ENCODE peak calls at places on chromosomes 3 and 15, in seven cellular contexts. One of them, this sample, is unnamed.
A peak's percentile ranks its signal among the peaks of the same experiment; 100 is the strongest.

GRCh38 chr3:11914651-11915050 is 68.0 kb upstream of the TAMM41 start:
- DNase-seq in GM12865: no peak
- DNase-seq in activated T-cell treated with anti-CD3 and anti-CD28 coated beads, Interleukin-2, amount 50 U/mL, for 48 hours: no peak
- DNase-seq in COR-L47: no peak
- DNase-seq in stimulated activated CD4-positive, alpha-beta T cell treated with anti-CD3 and anti-CD28 coated beads, Interleukin-1b, Interleukin-23, amount 100 ng/mL, for 1 hour: no peak
- DNase-seq in erythroblast: no peak
- DNase-seq in NCI-H1092: no peak
- DNase-seq in this sample: no peak

GRCh38 chr3:41464858-41465257 is 265.6 kb downstream of the CTNNB1 start:
- DNase-seq in GM12865: no peak
- DNase-seq in activated T-cell treated with anti-CD3 and anti-CD28 coated beads, Interleukin-2, amount 50 U/mL, for 48 hours: no peak
- DNase-seq in COR-L47: no peak
- DNase-seq in stimulated activated CD4-positive, alpha-beta T cell treated with anti-CD3 and anti-CD28 coated beads, Interleukin-1b, Interleukin-23, amount 100 ng/mL, for 1 hour: no peak
- DNase-seq in erythroblast: no peak
- DNase-seq in NCI-H1092: no peak
- DNase-seq in this sample: no peak

GRCh38 chr3:46903341-46904302 is 26.1 kb downstream of the PTH1R start:
- DNase-seq in GM12865: no peak
- DNase-seq in activated T-cell treated with anti-CD3 and anti-CD28 coated beads, Interleukin-2, amount 50 U/mL, for 48 hours: no peak
- DNase-seq in COR-L47: no peak
- DNase-seq in stimulated activated CD4-positive, alpha-beta T cell treated with anti-CD3 and anti-CD28 coated beads, Interleukin-1b, Interleukin-23, amount 100 ng/mL, for 1 hour: no peak
- DNase-seq in erythroblast: no peak
- DNase-seq in NCI-H1092: no peak
- DNase-seq in this sample: no peak

GRCh38 chr3:32239638-32240550 is 1.4 kb downstream of the CMTM8 start:
- DNase-seq in GM12865: peak; percentile 46
- DNase-seq in activated T-cell treated with anti-CD3 and anti-CD28 coated beads, Interleukin-2, amount 50 U/mL, for 48 hours: peak; percentile 57
- DNase-seq in COR-L47: peak; percentile 19
- DNase-seq in stimulated activated CD4-positive, alpha-beta T cell treated with anti-CD3 and anti-CD28 coated beads, Interleukin-1b, Interleukin-23, amount 100 ng/mL, for 1 hour: peak; percentile 7
- DNase-seq in erythroblast: peak; percentile 53
- DNase-seq in NCI-H1092: peak; percentile 64
- DNase-seq in this sample: peak; percentile 63

GRCh38 chr15:47514251-47514652 is 203.1 kb upstream of the SEMA6D start:
- DNase-seq in GM12865: no peak
- DNase-seq in activated T-cell treated with anti-CD3 and anti-CD28 coated beads, Interleukin-2, amount 50 U/mL, for 48 hours: no peak
- DNase-seq in COR-L47: no peak
- DNase-seq in stimulated activated CD4-positive, alpha-beta T cell treated with anti-CD3 and anti-CD28 coated beads, Interleukin-1b, Interleukin-23, amount 100 ng/mL, for 1 hour: no peak
- DNase-seq in erythroblast: no peak
- DNase-seq in NCI-H1092: no peak
- DNase-seq in this sample: no peak

GRCh38 chr3:89372456-89372855 is 265.0 kb downstream of the EPHA3 start:
- DNase-seq in GM12865: no peak
- DNase-seq in activated T-cell treated with anti-CD3 and anti-CD28 coated beads, Interleukin-2, amount 50 U/mL, for 48 hours: no peak
- DNase-seq in COR-L47: no peak
- DNase-seq in stimulated activated CD4-positive, alpha-beta T cell treated with anti-CD3 and anti-CD28 coated beads, Interleukin-1b, Interleukin-23, amount 100 ng/mL, for 1 hour: no peak
- DNase-seq in erythroblast: no peak
- DNase-seq in NCI-H1092: no peak
- DNase-seq in this sample: no peak

GRCh38 chr15:95996494-95996893 is 334.0 kb upstream of the NR2F2 start:
- DNase-seq in GM12865: no peak
- DNase-seq in activated T-cell treated with anti-CD3 and anti-CD28 coated beads, Interleukin-2, amount 50 U/mL, for 48 hours: no peak
- DNase-seq in COR-L47: no peak
- DNase-seq in stimulated activated CD4-positive, alpha-beta T cell treated with anti-CD3 and anti-CD28 coated beads, Interleukin-1b, Interleukin-23, amount 100 ng/mL, for 1 hour: no peak
- DNase-seq in erythroblast: no peak
- DNase-seq in NCI-H1092: no peak
- DNase-seq in this sample: no peak

GRCh38 chr3:135125171-135125801 is 330.2 kb downstream of the EPHB1 start:
- DNase-seq in GM12865: peak; percentile 27
- DNase-seq in activated T-cell treated with anti-CD3 and anti-CD28 coated beads, Interleukin-2, amount 50 U/mL, for 48 hours: no peak
- DNase-seq in COR-L47: no peak
- DNase-seq in stimulated activated CD4-positive, alpha-beta T cell treated with anti-CD3 and anti-CD28 coated beads, Interleukin-1b, Interleukin-23, amount 100 ng/mL, for 1 hour: no peak
- DNase-seq in erythroblast: peak; percentile 9
- DNase-seq in NCI-H1092: no peak
- DNase-seq in this sample: peak; percentile 19

GRCh38 chr15:58865420-58865880 is 68.0 kb downstream of the SLTM start:
- DNase-seq in GM12865: no peak
- DNase-seq in activated T-cell treated with anti-CD3 and anti-CD28 coated beads, Interleukin-2, amount 50 U/mL, for 48 hours: no peak
- DNase-seq in COR-L47: no peak
- DNase-seq in stimulated activated CD4-positive, alpha-beta T cell treated with anti-CD3 and anti-CD28 coated beads, Interleukin-1b, Interleukin-23, amount 100 ng/mL, for 1 hour: no peak
- DNase-seq in erythroblast: no peak
- DNase-seq in NCI-H1092: no peak
- DNase-seq in this sample: no peak

GRCh38 chr15:91867581-91868026 is 14.1 kb downstream of the SLCO3A1 start:
- DNase-seq in GM12865: no peak
- DNase-seq in activated T-cell treated with anti-CD3 and anti-CD28 coated beads, Interleukin-2, amount 50 U/mL, for 48 hours: no peak
- DNase-seq in COR-L47: no peak
- DNase-seq in stimulated activated CD4-positive, alpha-beta T cell treated with anti-CD3 and anti-CD28 coated beads, Interleukin-1b, Interleukin-23, amount 100 ng/mL, for 1 hour: no peak
- DNase-seq in erythroblast: no peak
- DNase-seq in NCI-H1092: no peak
- DNase-seq in this sample: no peak

GRCh38 chr15:39555885-39556284 is 25.0 kb upstream of the THBS1 start:
- DNase-seq in GM12865: no peak
- DNase-seq in activated T-cell treated with anti-CD3 and anti-CD28 coated beads, Interleukin-2, amount 50 U/mL, for 48 hours: no peak
- DNase-seq in COR-L47: peak; percentile 16
- DNase-seq in stimulated activated CD4-positive, alpha-beta T cell treated with anti-CD3 and anti-CD28 coated beads, Interleukin-1b, Interleukin-23, amount 100 ng/mL, for 1 hour: no peak
- DNase-seq in erythroblast: no peak
- DNase-seq in NCI-H1092: no peak
- DNase-seq in this sample: no peak

GRCh38 chr3:127226451-127226850 is 33.5 kb downstream of the PRR23E start:
- DNase-seq in GM12865: no peak
- DNase-seq in activated T-cell treated with anti-CD3 and anti-CD28 coated beads, Interleukin-2, amount 50 U/mL, for 48 hours: no peak
- DNase-seq in COR-L47: no peak
- DNase-seq in stimulated activated CD4-positive, alpha-beta T cell treated with anti-CD3 and anti-CD28 coated beads, Interleukin-1b, Interleukin-23, amount 100 ng/mL, for 1 hour: no peak
- DNase-seq in erythroblast: no peak
- DNase-seq in NCI-H1092: no peak
- DNase-seq in this sample: no peak

GRCh38 chr3:196513697-196514349 is 1.3 kb downstream of the SMCO1 start:
- DNase-seq in GM12865: no peak
- DNase-seq in activated T-cell treated with anti-CD3 and anti-CD28 coated beads, Interleukin-2, amount 50 U/mL, for 48 hours: no peak
- DNase-seq in COR-L47: no peak
- DNase-seq in stimulated activated CD4-positive, alpha-beta T cell treated with anti-CD3 and anti-CD28 coated beads, Interleukin-1b, Interleukin-23, amount 100 ng/mL, for 1 hour: no peak
- DNase-seq in erythroblast: no peak
- DNase-seq in NCI-H1092: no peak
- DNase-seq in this sample: no peak

GRCh38 chr3:5580821-5581220 is 393.3 kb downstream of the EDEM1 start:
- DNase-seq in GM12865: no peak
- DNase-seq in activated T-cell treated with anti-CD3 and anti-CD28 coated beads, Interleukin-2, amount 50 U/mL, for 48 hours: no peak
- DNase-seq in COR-L47: no peak
- DNase-seq in stimulated activated CD4-positive, alpha-beta T cell treated with anti-CD3 and anti-CD28 coated beads, Interleukin-1b, Interleukin-23, amount 100 ng/mL, for 1 hour: no peak
- DNase-seq in erythroblast: no peak
- DNase-seq in NCI-H1092: no peak
- DNase-seq in this sample: no peak

GRCh38 chr3:58419782-58420512 is 13.7 kb downstream of the PDHB start:
- DNase-seq in GM12865: peak; percentile 75
- DNase-seq in activated T-cell treated with anti-CD3 and anti-CD28 coated beads, Interleukin-2, amount 50 U/mL, for 48 hours: no peak
- DNase-seq in COR-L47: no peak
- DNase-seq in stimulated activated CD4-positive, alpha-beta T cell treated with anti-CD3 and anti-CD28 coated beads, Interleukin-1b, Interleukin-23, amount 100 ng/mL, for 1 hour: no peak
- DNase-seq in erythroblast: no peak
- DNase-seq in NCI-H1092: no peak
- DNase-seq in this sample: peak; percentile 28